ENCODE peak calls at places on chromosomes 6 and 20, in seven cellular contexts. O, L, M, W, F, H and Z are unnamed samples.

GRCh38 chr20:35511814-35512420 is 17.5 kb downstream of the C20orf173 start:
- DNase-seq in F (peak; percentile 22), M (no peak), O (peak; percentile 29), H (peak; percentile 39), L (no peak), W (no peak), Z (peak; percentile 51)

GRCh38 chr20:40251284-40251932 is 437.6 kb downstream of the MAFB start:
- DNase-seq in L (no peak), W (no peak), M (no peak), F (peak; percentile 18), O (peak; percentile 71), H (no peak), Z (peak; percentile 19)

GRCh38 chr20:48697845-48698491 is 129.8 kb downstream of the PREX1 start:
- DNase-seq in L (no peak), O (no peak), H (peak; percentile 84), M (no peak), W (peak; percentile 72), F (no peak), Z (no peak)

GRCh38 chr6:4459981-4460380 is 316.2 kb upstream of the CDYL start:
- DNase-seq in L (no peak), H (no peak), O (no peak), W (no peak), M (no peak), F (no peak), Z (no peak)

GRCh38 chr6:125888989-125889656 is 67.4 kb upstream of the HINT3 start:
- DNase-seq in W (no peak), M (no peak), H (no peak), O (peak; percentile 24), F (peak; percentile 66), L (no peak), Z (peak; percentile 72)

GRCh38 chr6:108589244-108589730 is 28.6 kb downstream of the FOXO3 start:
- DNase-seq in F (peak; percentile 75), M (peak; percentile 60), H (peak; percentile 53), L (no peak), O (peak; percentile 76), W (no peak), Z (peak; percentile 69)

GRCh38 chr6:9463311-9463710 is 951.6 kb downstream of the TFAP2A start:
- DNase-seq in F (no peak), M (no peak), H (no peak), O (no peak), L (no peak), W (no peak), Z (no peak)

GRCh38 chr6:160004419-160005160 is 35.7 kb downstream of the IGF2R start:
- DNase-seq in L (no peak), O (no peak), F (no peak), M (no peak), H (no peak), W (no peak), Z (no peak)

GRCh38 chr6:159037746-159038290 is 7.0 kb downstream of the TAGAP start:
- DNase-seq in H (no peak), O (no peak), L (no peak), M (no peak), F (no peak), W (no peak), Z (no peak)

GRCh38 chr20:21513181-21513663 is 642 bp downstream of the NKX2-2 start:
- DNase-seq in L (no peak), W (no peak), M (no peak), O (peak; percentile 28), F (no peak), H (no peak), Z (no peak)

GRCh38 chr6:160180706-160181105 is 59.1 kb downstream of the SLC22A1 start:
- DNase-seq in H (no peak), W (no peak), L (no peak), M (no peak), O (no peak), F (no peak), Z (peak; percentile 49)

GRCh38 chr6:75505426-75505825 is 11.8 kb upstream of the FILIP1 start:
- DNase-seq in H (no peak), F (no peak), M (no peak), O (no peak), W (no peak), L (no peak), Z (no peak)

GRCh38 chr6:28977351-28978136 is 27.6 kb downstream of the ZNF311 start:
- DNase-seq in W (peak; percentile 57), O (peak; percentile 47), M (no peak), L (no peak), H (peak; percentile 45), F (no peak), Z (no peak)

GRCh38 chr20:61976650-61977332 is 88.9 kb downstream of the TAF4 start:
- DNase-seq in O (no peak), M (no peak), H (no peak), F (no peak), L (no peak), W (no peak), Z (no peak)

GRCh38 chr6:92026878-92027277 is 1392.5 kb downstream of the EPHA7 start:
- DNase-seq in M (no peak), W (no peak), F (no peak), O (no peak), L (no peak), H (no peak), Z (no peak)

GRCh38 chr20:59770270-59770669 is 163.2 kb downstream of the SYCP2 start:
- DNase-seq in O (no peak), M (no peak), H (no peak), L (no peak), W (no peak), F (no peak), Z (no peak)

GRCh38 chr20:61938839-61939690 is 126.6 kb downstream of the TAF4 start:
- DNase-seq in W (no peak), L (no peak), F (no peak), H (no peak), O (peak; percentile 8), M (no peak), Z (no peak)

GRCh38 chr6:114747995-114748625 is 405.3 kb upstream of the HS3ST5 start:
- DNase-seq in F (peak; percentile 57), L (no peak), W (peak; percentile 45), M (no peak), O (peak; percentile 36), H (peak; percentile 46), Z (peak; percentile 75)

GRCh38 chr6:169047345-169047744 is 206.3 kb downstream of the THBS2 start:
- DNase-seq in W (no peak), M (no peak), F (no peak), H (no peak), L (no peak), O (no peak), Z (no peak)